ENCODE peak calls at places on chromosomes 4 and X, in six cellular contexts. H, B, O, L, D and U are unnamed samples.

GRCh38 chr4:116839826-116840225 is 245.6 kb downstream of the TRAM1L1 start:
- DNase-seq in O (no peak), B (no peak), L (no peak), D (no peak), H (peak), U (no peak)

GRCh38 chr4:52574036-52574435 is 85.1 kb downstream of the USP46 start:
- DNase-seq in B (peak), O (no peak), H (peak), L (no peak), D (no peak), U (no peak)

GRCh38 chr4:1381181-1381621 is 25.0 kb downstream of the NKX1-1 start:
- DNase-seq in D (no peak), H (no peak), B (no peak), O (no peak), L (no peak), U (no peak)

GRCh38 chrX:41178201-41178600 is 93.0 kb downstream of the USP9X start:
- DNase-seq in H (no peak), B (no peak), D (no peak), O (no peak), L (no peak), U (no peak)

GRCh38 chr4:41935652-41936021 is 408 bp downstream of the TMEM33 start:
- DNase-seq in L (peak), O (no peak), H (peak), D (no peak), B (peak), U (no peak)

GRCh38 chrX:119684916-119685224 is 8.1 kb downstream of the SEPTIN6 start:
- DNase-seq in H (no peak), D (no peak), O (no peak), B (no peak), L (no peak), U (no peak)

GRCh38 chrX:147737690-147738089 is 174.0 kb upstream of the FMR1 start:
- DNase-seq in O (no peak), H (no peak), B (no peak), D (no peak), L (no peak), U (no peak)

GRCh38 chr4:40038972-40039371 is 17.7 kb upstream of the N4BP2 start:
- DNase-seq in D (no peak), B (peak), L (no peak), H (no peak), O (no peak), U (no peak)

GRCh38 chr4:126458993-126459392 is 1144.2 kb downstream of the FAT4 start:
- DNase-seq in B (peak), D (no peak), L (no peak), O (no peak), H (no peak), U (no peak)

GRCh38 chr4:98864560-98864959 is 64.4 kb downstream of the EIF4E start:
- DNase-seq in O (no peak), D (no peak), B (no peak), H (no peak), L (no peak), U (no peak)

GRCh38 chrX:48579259-48579658 is 5.0 kb downstream of the RBM3 start:
- DNase-seq in O (no peak), B (no peak), D (no peak), H (no peak), L (no peak), U (no peak)

GRCh38 chr4:148214529-148215166 is 227.6 kb downstream of the NR3C2 start:
- DNase-seq in B (peak), D (no peak), O (no peak), H (no peak), L (peak), U (no peak)

GRCh38 chrX:97898798-97899197 is 1015.1 kb downstream of the RPA4 start:
- DNase-seq in H (no peak), L (peak), B (peak), O (no peak), D (no peak), U (no peak)

GRCh38 chrX:49272426-49272825 is 2.8 kb downstream of the PPP1R3F start:
- DNase-seq in H (no peak), O (no peak), L (no peak), B (no peak), D (no peak), U (no peak)

GRCh38 chrX:153900806-153901752 is 3.4 kb upstream of the AVPR2 start:
- DNase-seq in D (peak), H (peak), O (no peak), L (peak), B (peak), U (no peak)

GRCh38 chrX:72025236-72025770 is 106.4 kb downstream of the RTL5 start:
- DNase-seq in H (no peak), O (no peak), D (no peak), B (no peak), L (no peak), U (no peak)

GRCh38 chrX:112631892-112632291 is 47.8 kb downstream of the LHFPL1 start:
- DNase-seq in D (no peak), B (no peak), O (no peak), L (no peak), H (no peak), U (no peak)

GRCh38 chr4:16663722-16664121 is 234.7 kb downstream of the LDB2 start:
- DNase-seq in B (no peak), L (no peak), H (peak), D (no peak), O (no peak), U (no peak)

GRCh38 chr4:76017056-76017686 is 6.1 kb downstream of the CXCL10 start:
- DNase-seq in O (no peak), D (peak), L (peak), B (no peak), H (no peak), U (no peak)

GRCh38 chr4:160127211-160127610 is 1024.3 kb downstream of the RAPGEF2 start:
- DNase-seq in H (no peak), L (no peak), B (no peak), D (no peak), O (no peak), U (no peak)

GRCh38 chrX:43633757-43634156 is 22.3 kb upstream of the MAOA start:
- DNase-seq in H (no peak), O (no peak), B (no peak), L (peak), D (no peak), U (no peak)
- H3K4me3 ChIP-seq in H (no peak), O (no peak), B (no peak), L (no peak), D (no peak), U (no peak)

DNA sequence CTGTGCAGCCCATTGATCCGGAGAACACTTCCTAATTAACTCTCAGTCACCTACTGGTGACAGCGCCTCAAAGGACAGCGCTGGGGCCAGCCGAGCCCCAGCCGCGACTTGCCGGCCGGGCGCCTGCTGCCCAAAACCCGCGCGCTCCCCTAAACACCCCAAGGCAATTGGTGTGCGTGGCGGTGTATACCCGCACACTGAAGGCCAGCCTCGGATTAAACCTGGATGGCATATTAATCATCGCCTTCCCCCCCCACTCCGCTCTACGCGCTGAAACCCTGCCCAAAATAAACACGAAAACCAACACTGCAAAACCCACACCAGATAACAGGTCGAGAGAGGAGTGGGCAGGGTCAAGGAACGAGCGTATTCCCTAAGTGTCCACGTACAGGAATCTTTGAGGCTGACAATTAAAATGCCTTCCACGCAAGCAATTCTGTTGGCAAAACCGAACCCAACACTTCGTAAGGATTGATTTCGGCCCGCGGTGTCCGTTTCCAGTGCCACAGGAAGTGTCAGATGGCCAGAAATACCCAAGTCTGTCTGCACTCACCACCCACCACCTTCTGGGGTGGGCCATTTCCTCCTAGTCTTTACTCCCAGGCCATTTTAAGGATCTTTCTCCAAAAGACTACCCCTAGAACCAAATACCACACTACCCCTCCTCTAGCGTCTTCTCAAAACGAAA is 2.7 kb downstream of the BCOR start:
- DNase-seq in L (peak), B (no peak), D (peak), O (no peak), H (peak), U (no peak)
- H3K23ac ChIP-seq in L (no peak), B (peak), D (no peak), O (no peak), H (no peak), U (no peak)

GRCh38 chr4:113943085-113943484 is 36.4 kb downstream of the ARSJ start:
- DNase-seq in L (no peak), H (no peak), D (no peak), B (no peak), O (no peak), U (no peak)

GRCh38 chr4:113943863-113944262 is 35.6 kb downstream of the ARSJ start:
- DNase-seq in O (no peak), B (peak), L (no peak), H (no peak), D (no peak), U (no peak)

GRCh38 chr4:113941836-113942235 is 37.6 kb downstream of the ARSJ start:
- DNase-seq in B (no peak), L (peak), D (peak), O (no peak), H (no peak), U (no peak)

GRCh38 chr4:113947484-113947883 is 32.0 kb downstream of the ARSJ start:
- DNase-seq in B (no peak), D (no peak), L (no peak), O (no peak), H (no peak), U (no peak)

GRCh38 chr4:113945906-113946305 is 33.5 kb downstream of the ARSJ start:
- DNase-seq in D (no peak), H (no peak), B (peak), O (no peak), L (no peak), U (no peak)
- H3K4me3 ChIP-seq in D (no peak), H (no peak), B (peak), O (no peak), L (no peak), U (no peak)

DNA sequence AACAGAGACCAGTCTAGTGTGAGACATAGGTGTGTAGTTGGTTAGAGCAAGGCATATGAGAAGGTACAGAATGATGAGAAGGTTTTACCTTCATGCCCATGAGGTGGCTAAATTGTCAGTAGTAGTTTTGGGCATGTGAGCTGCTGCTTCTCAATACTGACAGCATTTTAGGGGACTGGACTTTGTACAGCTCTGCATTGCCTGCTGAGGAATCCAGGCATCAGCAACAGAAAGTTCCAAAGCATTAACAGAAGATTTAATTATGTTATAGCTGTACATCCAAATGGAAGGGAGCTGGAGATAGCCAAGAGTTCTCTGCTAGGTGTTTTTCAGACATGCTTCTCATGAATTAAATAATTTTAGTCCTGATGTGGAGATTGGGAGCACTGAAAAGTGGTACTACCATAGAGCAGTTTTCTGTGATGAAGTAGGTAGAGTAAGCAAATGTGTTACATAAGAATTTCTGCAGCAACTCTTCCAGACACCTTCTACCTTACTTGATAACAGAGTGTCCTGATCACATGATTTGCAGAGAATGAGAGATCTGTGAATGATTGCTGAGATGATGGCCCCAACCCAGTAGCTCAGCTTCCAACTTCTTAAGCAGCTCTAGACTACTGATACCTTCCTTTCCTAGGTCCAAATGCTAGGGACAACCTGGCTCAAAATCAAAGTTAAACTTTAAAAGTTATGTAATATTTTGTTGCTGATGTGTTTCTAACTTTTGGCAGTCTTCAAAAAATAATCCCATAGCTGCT is 30.4 kb downstream of the FNIP2 start:
- DNase-seq in D (no peak), O (no peak), H (no peak), L (peak), B (no peak), U (no peak)
- H3K23ac ChIP-seq in D (no peak), O (no peak), H (no peak), L (no peak), B (peak), U (no peak)

DNA sequence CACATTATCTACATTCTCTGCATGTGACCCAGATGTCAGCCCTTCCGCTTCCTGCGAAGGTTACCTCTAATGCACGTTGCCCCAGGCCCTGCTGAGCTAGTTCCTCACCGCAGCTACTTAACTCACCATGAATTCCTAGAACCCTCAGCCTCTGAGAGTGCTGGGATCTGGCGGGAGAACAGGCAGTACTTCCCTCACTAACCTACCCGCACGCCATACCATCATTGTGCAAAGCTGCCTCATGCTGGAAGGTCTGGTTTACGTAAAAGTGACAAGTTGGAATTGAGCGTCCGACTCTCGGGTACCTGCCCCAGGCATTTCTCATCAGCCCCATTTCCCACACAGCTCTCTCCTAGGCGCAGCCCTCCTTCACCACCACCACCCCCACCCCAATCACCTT is 6.3 kb downstream of the SLC25A4 start:
- DNase-seq in H (no peak), B (no peak), D (no peak), L (peak), O (no peak), U (no peak)
- H3K4me3 ChIP-seq in H (no peak), B (no peak), D (no peak), L (no peak), O (no peak), U (no peak)

DNA sequence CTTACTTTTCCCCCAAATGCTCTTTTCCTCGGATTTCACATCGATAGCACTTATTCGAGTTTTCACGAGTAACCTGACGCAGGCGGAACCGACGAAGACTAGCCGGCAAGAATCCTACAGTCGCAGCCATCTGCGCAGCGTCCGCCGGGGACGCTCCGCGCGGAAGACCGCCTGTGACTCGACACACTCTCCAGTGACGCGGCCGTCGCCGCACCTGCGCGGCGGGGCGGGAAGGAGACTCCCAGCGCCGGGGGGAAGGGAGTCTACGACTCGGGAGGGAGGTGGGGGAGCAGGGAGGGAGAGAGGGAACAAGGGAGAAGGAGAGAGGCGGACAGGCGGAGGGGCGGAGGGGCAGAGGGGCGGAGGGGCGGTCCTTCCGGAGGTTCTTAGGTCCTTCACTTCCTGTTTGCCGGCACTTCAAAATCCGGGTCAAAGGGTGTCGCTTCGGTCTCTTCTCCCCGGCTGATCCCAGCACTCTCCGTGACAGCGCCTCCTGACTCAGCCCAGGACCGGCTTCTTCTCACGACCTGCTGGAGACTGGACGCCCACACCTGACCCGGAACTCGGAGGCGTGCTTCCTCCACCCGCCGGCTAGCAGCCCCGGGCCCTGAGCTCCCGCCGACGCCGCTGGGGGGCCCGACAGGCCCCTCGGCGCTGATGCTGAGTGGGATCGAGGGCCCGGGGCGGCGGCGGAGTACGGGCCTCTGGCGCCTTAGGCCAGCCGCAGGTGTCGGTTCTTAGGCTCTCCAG is at the start of gene USP38:
- DNase-seq in O (peak), L (peak), H (peak), D (peak), B (peak), U (peak)
- H3K23ac ChIP-seq in O (no peak), L (no peak), H (peak), D (peak), B (peak), U (peak)

GRCh38 chrX:19760841-19761512 is 126.4 kb downstream of the SH3KBP1 start:
- DNase-seq in L (no peak), D (peak), H (no peak), B (no peak), O (no peak), U (no peak)

GRCh38 chrX:19753368-19753767 is 134.0 kb downstream of the SH3KBP1 start:
- DNase-seq in O (no peak), B (no peak), L (no peak), D (no peak), H (no peak), U (no peak)

GRCh38 chrX:19758536-19758935 is 128.9 kb downstream of the SH3KBP1 start:
- DNase-seq in O (no peak), B (no peak), L (peak), H (no peak), D (peak), U (no peak)

GRCh38 chrX:19760345-19760744 is 127.1 kb downstream of the SH3KBP1 start:
- DNase-seq in D (no peak), H (no peak), O (no peak), B (no peak), L (peak), U (no peak)

DNA sequence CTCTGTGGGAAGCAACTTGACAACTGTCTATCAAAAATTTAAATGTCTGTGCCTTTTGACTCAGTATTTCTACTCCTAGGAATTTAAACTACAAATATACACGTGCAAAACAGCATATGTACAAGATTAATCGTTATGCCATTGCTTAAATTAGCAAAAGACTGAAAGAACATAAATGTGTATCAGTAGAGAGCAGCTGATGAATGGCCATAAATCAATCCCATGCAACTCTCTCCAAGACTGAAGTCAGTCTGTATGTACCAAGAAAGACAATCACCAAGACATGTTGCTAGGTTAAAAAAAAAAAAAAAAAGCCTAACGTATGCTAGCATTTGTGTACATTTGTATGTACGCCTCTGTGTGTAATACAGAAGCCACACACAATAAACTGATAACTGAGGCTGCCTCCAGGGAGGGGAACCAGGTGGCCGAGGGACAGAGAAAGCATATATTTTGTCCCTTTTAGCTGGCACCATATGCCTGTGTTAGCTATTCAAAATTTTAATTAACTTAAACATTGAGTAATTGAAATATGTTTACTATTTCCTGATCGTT is 130.7 kb downstream of the SH3KBP1 start:
- DNase-seq in O (no peak), B (no peak), L (no peak), D (no peak), H (no peak), U (no peak)
- H3K4me3 ChIP-seq in O (no peak), B (no peak), L (no peak), D (no peak), H (no peak), U (no peak)